ENCODE peak calls at places on chromosome 14, in ten cellular contexts. One of them, this sample, is unnamed.

GRCh38 chr14:68487805-68488590 is 304.9 kb downstream of the ZFP36L1 start:
- DNase-seq in astrocyte: peak; percentile 88
- DNase-seq in aorta: no peak
- DNase-seq in stimulated activated CD4-positive, alpha-beta T cell treated with anti-CD3 and anti-CD28 coated beads, Interleukin-1b, Interleukin-23, amount 100 ng/mL, for 1 hour: no peak
- DNase-seq in ovary: no peak
- DNase-seq in stimulated activated effector memory CD8-positive, alpha-beta T cell treated with anti-CD3 and anti-CD28 coated beads, Interleukin-12 subunit alpha, Interleukin-12 subunit beta, amount 100 ng/mL, for 72 hours: no peak
- DNase-seq in NCI-H1105 treated with DMSO at 0.1 percent for 48 hours: no peak
- DNase-seq in anterior cingulate cortex: no peak
- DNase-seq in SW480: peak; percentile 30
- DNase-seq in uterus: no peak
- DNase-seq in this sample: no peak

GRCh38 chr14:74511966-74512365 is 18.4 kb downstream of the ISCA2 start:
- DNase-seq in aorta: peak; percentile 48
- DNase-seq in uterus: no peak
- DNase-seq in anterior cingulate cortex: no peak
- DNase-seq in stimulated activated CD4-positive, alpha-beta T cell treated with anti-CD3 and anti-CD28 coated beads, Interleukin-1b, Interleukin-23, amount 100 ng/mL, for 1 hour: no peak
- DNase-seq in ovary: no peak
- DNase-seq in NCI-H1105 treated with DMSO at 0.1 percent for 48 hours: no peak
- DNase-seq in astrocyte: no peak
- DNase-seq in SW480: no peak
- DNase-seq in stimulated activated effector memory CD8-positive, alpha-beta T cell treated with anti-CD3 and anti-CD28 coated beads, Interleukin-12 subunit alpha, Interleukin-12 subunit beta, amount 100 ng/mL, for 72 hours: no peak
- DNase-seq in this sample: peak; percentile 62

GRCh38 chr14:88554458-88555286 is at the start of gene PTPN21:
- DNase-seq in SW480: peak; percentile 81
- DNase-seq in stimulated activated effector memory CD8-positive, alpha-beta T cell treated with anti-CD3 and anti-CD28 coated beads, Interleukin-12 subunit alpha, Interleukin-12 subunit beta, amount 100 ng/mL, for 72 hours: no peak
- DNase-seq in uterus: peak; percentile 83
- DNase-seq in ovary: peak; percentile 82
- DNase-seq in aorta: peak; percentile 77
- DNase-seq in anterior cingulate cortex: peak; percentile 47
- DNase-seq in stimulated activated CD4-positive, alpha-beta T cell treated with anti-CD3 and anti-CD28 coated beads, Interleukin-1b, Interleukin-23, amount 100 ng/mL, for 1 hour: no peak
- DNase-seq in astrocyte: peak; percentile 47
- DNase-seq in NCI-H1105 treated with DMSO at 0.1 percent for 48 hours: peak; percentile 18
- DNase-seq in this sample: peak; percentile 64

GRCh38 chr14:88667555-88668273 is 104.9 kb downstream of the ZC3H14 start:
- DNase-seq in anterior cingulate cortex: peak; percentile 28
- DNase-seq in aorta: peak; percentile 50
- DNase-seq in uterus: no peak
- DNase-seq in SW480: peak; percentile 83
- DNase-seq in stimulated activated effector memory CD8-positive, alpha-beta T cell treated with anti-CD3 and anti-CD28 coated beads, Interleukin-12 subunit alpha, Interleukin-12 subunit beta, amount 100 ng/mL, for 72 hours: peak; percentile 32
- DNase-seq in NCI-H1105 treated with DMSO at 0.1 percent for 48 hours: peak; percentile 87
- DNase-seq in astrocyte: peak; percentile 64
- DNase-seq in ovary: peak; percentile 57
- DNase-seq in stimulated activated CD4-positive, alpha-beta T cell treated with anti-CD3 and anti-CD28 coated beads, Interleukin-1b, Interleukin-23, amount 100 ng/mL, for 1 hour: no peak
- DNase-seq in this sample: peak; percentile 37

GRCh38 chr14:97943619-97944018 is 1146.4 kb downstream of the VRK1 start:
- DNase-seq in uterus: no peak
- DNase-seq in aorta: no peak
- DNase-seq in astrocyte: no peak
- DNase-seq in stimulated activated effector memory CD8-positive, alpha-beta T cell treated with anti-CD3 and anti-CD28 coated beads, Interleukin-12 subunit alpha, Interleukin-12 subunit beta, amount 100 ng/mL, for 72 hours: no peak
- DNase-seq in SW480: no peak
- DNase-seq in ovary: no peak
- DNase-seq in NCI-H1105 treated with DMSO at 0.1 percent for 48 hours: no peak
- DNase-seq in stimulated activated CD4-positive, alpha-beta T cell treated with anti-CD3 and anti-CD28 coated beads, Interleukin-1b, Interleukin-23, amount 100 ng/mL, for 1 hour: no peak
- DNase-seq in anterior cingulate cortex: no peak
- DNase-seq in this sample: no peak

GRCh38 chr14:55593698-55594097 is 13.7 kb downstream of the KTN1 start:
- DNase-seq in anterior cingulate cortex: no peak
- DNase-seq in stimulated activated effector memory CD8-positive, alpha-beta T cell treated with anti-CD3 and anti-CD28 coated beads, Interleukin-12 subunit alpha, Interleukin-12 subunit beta, amount 100 ng/mL, for 72 hours: no peak
- DNase-seq in SW480: no peak
- DNase-seq in aorta: no peak
- DNase-seq in stimulated activated CD4-positive, alpha-beta T cell treated with anti-CD3 and anti-CD28 coated beads, Interleukin-1b, Interleukin-23, amount 100 ng/mL, for 1 hour: no peak
- DNase-seq in uterus: no peak
- DNase-seq in astrocyte: no peak
- DNase-seq in ovary: no peak
- DNase-seq in NCI-H1105 treated with DMSO at 0.1 percent for 48 hours: no peak
- DNase-seq in this sample: no peak

GRCh38 chr14:101005447-101005846 is 101.9 kb upstream of the RTL1 start:
- DNase-seq in SW480: no peak
- DNase-seq in NCI-H1105 treated with DMSO at 0.1 percent for 48 hours: no peak
- DNase-seq in ovary: peak; percentile 11
- DNase-seq in uterus: peak; percentile 14
- DNase-seq in stimulated activated effector memory CD8-positive, alpha-beta T cell treated with anti-CD3 and anti-CD28 coated beads, Interleukin-12 subunit alpha, Interleukin-12 subunit beta, amount 100 ng/mL, for 72 hours: no peak
- DNase-seq in stimulated activated CD4-positive, alpha-beta T cell treated with anti-CD3 and anti-CD28 coated beads, Interleukin-1b, Interleukin-23, amount 100 ng/mL, for 1 hour: no peak
- DNase-seq in astrocyte: no peak
- DNase-seq in aorta: peak; percentile 85
- DNase-seq in anterior cingulate cortex: peak; percentile 19
- DNase-seq in this sample: peak; percentile 76

GRCh38 chr14:101518611-101519048 is 42.7 kb upstream of the DIO3 start:
- DNase-seq in SW480: no peak
- DNase-seq in astrocyte: no peak
- DNase-seq in NCI-H1105 treated with DMSO at 0.1 percent for 48 hours: no peak
- DNase-seq in stimulated activated CD4-positive, alpha-beta T cell treated with anti-CD3 and anti-CD28 coated beads, Interleukin-1b, Interleukin-23, amount 100 ng/mL, for 1 hour: no peak
- DNase-seq in anterior cingulate cortex: no peak
- DNase-seq in stimulated activated effector memory CD8-positive, alpha-beta T cell treated with anti-CD3 and anti-CD28 coated beads, Interleukin-12 subunit alpha, Interleukin-12 subunit beta, amount 100 ng/mL, for 72 hours: no peak
- DNase-seq in uterus: peak; percentile 57
- DNase-seq in aorta: no peak
- DNase-seq in ovary: no peak
- DNase-seq in this sample: peak; percentile 93

GRCh38 chr14:67514650-67515385 is 18.3 kb upstream of the PLEKHH1 start:
- DNase-seq in astrocyte: peak; percentile 24
- DNase-seq in stimulated activated CD4-positive, alpha-beta T cell treated with anti-CD3 and anti-CD28 coated beads, Interleukin-1b, Interleukin-23, amount 100 ng/mL, for 1 hour: no peak
- DNase-seq in uterus: peak; percentile 43
- DNase-seq in stimulated activated effector memory CD8-positive, alpha-beta T cell treated with anti-CD3 and anti-CD28 coated beads, Interleukin-12 subunit alpha, Interleukin-12 subunit beta, amount 100 ng/mL, for 72 hours: peak; percentile 16
- DNase-seq in aorta: peak; percentile 69
- DNase-seq in anterior cingulate cortex: peak; percentile 61
- DNase-seq in SW480: peak; percentile 55
- DNase-seq in NCI-H1105 treated with DMSO at 0.1 percent for 48 hours: peak; percentile 46
- DNase-seq in ovary: peak; percentile 31
- DNase-seq in this sample: peak; percentile 28

GRCh38 chr14:92439551-92440344 is 73.8 kb upstream of the RIN3 start:
- DNase-seq in stimulated activated effector memory CD8-positive, alpha-beta T cell treated with anti-CD3 and anti-CD28 coated beads, Interleukin-12 subunit alpha, Interleukin-12 subunit beta, amount 100 ng/mL, for 72 hours: no peak
- DNase-seq in NCI-H1105 treated with DMSO at 0.1 percent for 48 hours: peak; percentile 88
- DNase-seq in aorta: no peak
- DNase-seq in uterus: no peak
- DNase-seq in anterior cingulate cortex: no peak
- DNase-seq in ovary: no peak
- DNase-seq in stimulated activated CD4-positive, alpha-beta T cell treated with anti-CD3 and anti-CD28 coated beads, Interleukin-1b, Interleukin-23, amount 100 ng/mL, for 1 hour: no peak
- DNase-seq in astrocyte: no peak
- DNase-seq in SW480: no peak
- DNase-seq in this sample: no peak

GRCh38 chr14:69059658-69060648 is 80.9 kb upstream of the ACTN1 start:
- DNase-seq in uterus: peak; percentile 50
- DNase-seq in stimulated activated CD4-positive, alpha-beta T cell treated with anti-CD3 and anti-CD28 coated beads, Interleukin-1b, Interleukin-23, amount 100 ng/mL, for 1 hour: no peak
- DNase-seq in NCI-H1105 treated with DMSO at 0.1 percent for 48 hours: no peak
- DNase-seq in ovary: no peak
- DNase-seq in SW480: no peak
- DNase-seq in stimulated activated effector memory CD8-positive, alpha-beta T cell treated with anti-CD3 and anti-CD28 coated beads, Interleukin-12 subunit alpha, Interleukin-12 subunit beta, amount 100 ng/mL, for 72 hours: no peak
- DNase-seq in anterior cingulate cortex: no peak
- DNase-seq in aorta: peak; percentile 78
- DNase-seq in astrocyte: peak; percentile 98
- DNase-seq in this sample: peak; percentile 74

GRCh38 chr14:52918486-52918885 is 32.4 kb downstream of the FERMT2 start:
- DNase-seq in NCI-H1105 treated with DMSO at 0.1 percent for 48 hours: no peak
- DNase-seq in uterus: no peak
- DNase-seq in anterior cingulate cortex: no peak
- DNase-seq in stimulated activated effector memory CD8-positive, alpha-beta T cell treated with anti-CD3 and anti-CD28 coated beads, Interleukin-12 subunit alpha, Interleukin-12 subunit beta, amount 100 ng/mL, for 72 hours: no peak
- DNase-seq in ovary: no peak
- DNase-seq in astrocyte: peak; percentile 56
- DNase-seq in aorta: no peak
- DNase-seq in stimulated activated CD4-positive, alpha-beta T cell treated with anti-CD3 and anti-CD28 coated beads, Interleukin-1b, Interleukin-23, amount 100 ng/mL, for 1 hour: no peak
- DNase-seq in SW480: no peak
- DNase-seq in this sample: no peak

GRCh38 chr14:59490756-59491155 is 6.4 kb downstream of the JKAMP start:
- DNase-seq in stimulated activated CD4-positive, alpha-beta T cell treated with anti-CD3 and anti-CD28 coated beads, Interleukin-1b, Interleukin-23, amount 100 ng/mL, for 1 hour: no peak
- DNase-seq in ovary: no peak
- DNase-seq in anterior cingulate cortex: no peak
- DNase-seq in stimulated activated effector memory CD8-positive, alpha-beta T cell treated with anti-CD3 and anti-CD28 coated beads, Interleukin-12 subunit alpha, Interleukin-12 subunit beta, amount 100 ng/mL, for 72 hours: no peak
- DNase-seq in astrocyte: peak; percentile 14
- DNase-seq in aorta: no peak
- DNase-seq in SW480: no peak
- DNase-seq in NCI-H1105 treated with DMSO at 0.1 percent for 48 hours: no peak
- DNase-seq in uterus: no peak
- DNase-seq in this sample: no peak

GRCh38 chr14:98889107-98889835 is 382.7 kb downstream of the BCL11B start:
- DNase-seq in NCI-H1105 treated with DMSO at 0.1 percent for 48 hours: no peak
- DNase-seq in stimulated activated effector memory CD8-positive, alpha-beta T cell treated with anti-CD3 and anti-CD28 coated beads, Interleukin-12 subunit alpha, Interleukin-12 subunit beta, amount 100 ng/mL, for 72 hours: no peak
- DNase-seq in uterus: no peak
- DNase-seq in SW480: no peak
- DNase-seq in aorta: no peak
- DNase-seq in astrocyte: no peak
- DNase-seq in ovary: no peak
- DNase-seq in stimulated activated CD4-positive, alpha-beta T cell treated with anti-CD3 and anti-CD28 coated beads, Interleukin-1b, Interleukin-23, amount 100 ng/mL, for 1 hour: no peak
- DNase-seq in anterior cingulate cortex: no peak
- DNase-seq in this sample: no peak

GRCh38 chr14:56338674-56339073 is 220.5 kb downstream of the PELI2 start:
- DNase-seq in stimulated activated effector memory CD8-positive, alpha-beta T cell treated with anti-CD3 and anti-CD28 coated beads, Interleukin-12 subunit alpha, Interleukin-12 subunit beta, amount 100 ng/mL, for 72 hours: no peak
- DNase-seq in astrocyte: no peak
- DNase-seq in SW480: no peak
- DNase-seq in anterior cingulate cortex: no peak
- DNase-seq in ovary: no peak
- DNase-seq in uterus: no peak
- DNase-seq in aorta: no peak
- DNase-seq in NCI-H1105 treated with DMSO at 0.1 percent for 48 hours: no peak
- DNase-seq in stimulated activated CD4-positive, alpha-beta T cell treated with anti-CD3 and anti-CD28 coated beads, Interleukin-1b, Interleukin-23, amount 100 ng/mL, for 1 hour: no peak
- DNase-seq in this sample: no peak

GRCh38 chr14:104844306-104845032 is 20.6 kb upstream of the CEP170B start:
- DNase-seq in astrocyte: no peak
- DNase-seq in NCI-H1105 treated with DMSO at 0.1 percent for 48 hours: no peak
- DNase-seq in uterus: no peak
- DNase-seq in ovary: no peak
- DNase-seq in stimulated activated effector memory CD8-positive, alpha-beta T cell treated with anti-CD3 and anti-CD28 coated beads, Interleukin-12 subunit alpha, Interleukin-12 subunit beta, amount 100 ng/mL, for 72 hours: no peak
- DNase-seq in aorta: no peak
- DNase-seq in stimulated activated CD4-positive, alpha-beta T cell treated with anti-CD3 and anti-CD28 coated beads, Interleukin-1b, Interleukin-23, amount 100 ng/mL, for 1 hour: no peak
- DNase-seq in anterior cingulate cortex: no peak
- DNase-seq in SW480: no peak
- DNase-seq in this sample: no peak

GRCh38 chr14:90970167-90970600 is 90.3 kb downstream of the RPS6KA5 start:
- DNase-seq in SW480: peak; percentile 90
- DNase-seq in stimulated activated CD4-positive, alpha-beta T cell treated with anti-CD3 and anti-CD28 coated beads, Interleukin-1b, Interleukin-23, amount 100 ng/mL, for 1 hour: no peak
- DNase-seq in ovary: no peak
- DNase-seq in stimulated activated effector memory CD8-positive, alpha-beta T cell treated with anti-CD3 and anti-CD28 coated beads, Interleukin-12 subunit alpha, Interleukin-12 subunit beta, amount 100 ng/mL, for 72 hours: no peak
- DNase-seq in astrocyte: peak; percentile 74
- DNase-seq in NCI-H1105 treated with DMSO at 0.1 percent for 48 hours: no peak
- DNase-seq in anterior cingulate cortex: no peak
- DNase-seq in uterus: no peak
- DNase-seq in aorta: no peak
- DNase-seq in this sample: no peak

GRCh38 chr14:88079624-88080023 is 74.7 kb downstream of the GPR65 start:
- DNase-seq in SW480: no peak
- DNase-seq in NCI-H1105 treated with DMSO at 0.1 percent for 48 hours: peak; percentile 52
- DNase-seq in uterus: no peak
- DNase-seq in anterior cingulate cortex: no peak
- DNase-seq in stimulated activated CD4-positive, alpha-beta T cell treated with anti-CD3 and anti-CD28 coated beads, Interleukin-1b, Interleukin-23, amount 100 ng/mL, for 1 hour: no peak
- DNase-seq in aorta: no peak
- DNase-seq in stimulated activated effector memory CD8-positive, alpha-beta T cell treated with anti-CD3 and anti-CD28 coated beads, Interleukin-12 subunit alpha, Interleukin-12 subunit beta, amount 100 ng/mL, for 72 hours: no peak
- DNase-seq in astrocyte: no peak
- DNase-seq in ovary: no peak
- DNase-seq in this sample: no peak

GRCh38 chr14:100868621-100869370 is 34.7 kb downstream of the RTL1 start:
- DNase-seq in anterior cingulate cortex: no peak
- DNase-seq in astrocyte: no peak
- DNase-seq in uterus: no peak
- DNase-seq in stimulated activated effector memory CD8-positive, alpha-beta T cell treated with anti-CD3 and anti-CD28 coated beads, Interleukin-12 subunit alpha, Interleukin-12 subunit beta, amount 100 ng/mL, for 72 hours: no peak
- DNase-seq in stimulated activated CD4-positive, alpha-beta T cell treated with anti-CD3 and anti-CD28 coated beads, Interleukin-1b, Interleukin-23, amount 100 ng/mL, for 1 hour: no peak
- DNase-seq in aorta: peak; percentile 17
- DNase-seq in NCI-H1105 treated with DMSO at 0.1 percent for 48 hours: no peak
- DNase-seq in SW480: no peak
- DNase-seq in ovary: no peak
- DNase-seq in this sample: peak; percentile 48

GRCh38 chr14:55780156-55780946 is 200.3 kb downstream of the KTN1 start:
- DNase-seq in stimulated activated CD4-positive, alpha-beta T cell treated with anti-CD3 and anti-CD28 coated beads, Interleukin-1b, Interleukin-23, amount 100 ng/mL, for 1 hour: no peak
- DNase-seq in anterior cingulate cortex: no peak
- DNase-seq in astrocyte: peak; percentile 79
- DNase-seq in aorta: peak; percentile 62
- DNase-seq in NCI-H1105 treated with DMSO at 0.1 percent for 48 hours: no peak
- DNase-seq in uterus: no peak
- DNase-seq in SW480: peak; percentile 10
- DNase-seq in stimulated activated effector memory CD8-positive, alpha-beta T cell treated with anti-CD3 and anti-CD28 coated beads, Interleukin-12 subunit alpha, Interleukin-12 subunit beta, amount 100 ng/mL, for 72 hours: no peak
- DNase-seq in ovary: peak; percentile 30
- DNase-seq in this sample: peak; percentile 80

GRCh38 chr14:95889236-95889979 is 12.8 kb downstream of the TUNAR start:
- DNase-seq in anterior cingulate cortex: no peak
- DNase-seq in stimulated activated effector memory CD8-positive, alpha-beta T cell treated with anti-CD3 and anti-CD28 coated beads, Interleukin-12 subunit alpha, Interleukin-12 subunit beta, amount 100 ng/mL, for 72 hours: no peak
- DNase-seq in uterus: no peak
- DNase-seq in stimulated activated CD4-positive, alpha-beta T cell treated with anti-CD3 and anti-CD28 coated beads, Interleukin-1b, Interleukin-23, amount 100 ng/mL, for 1 hour: no peak
- DNase-seq in aorta: no peak
- DNase-seq in astrocyte: no peak
- DNase-seq in NCI-H1105 treated with DMSO at 0.1 percent for 48 hours: no peak
- DNase-seq in ovary: no peak
- DNase-seq in SW480: no peak
- DNase-seq in this sample: no peak

GRCh38 chr14:92513966-92514843 is 624 bp downstream of the RIN3 start:
- DNase-seq in anterior cingulate cortex: no peak
- DNase-seq in astrocyte: peak; percentile 28
- DNase-seq in uterus: peak; percentile 31
- DNase-seq in SW480: no peak
- DNase-seq in stimulated activated effector memory CD8-positive, alpha-beta T cell treated with anti-CD3 and anti-CD28 coated beads, Interleukin-12 subunit alpha, Interleukin-12 subunit beta, amount 100 ng/mL, for 72 hours: peak; percentile 26
- DNase-seq in stimulated activated CD4-positive, alpha-beta T cell treated with anti-CD3 and anti-CD28 coated beads, Interleukin-1b, Interleukin-23, amount 100 ng/mL, for 1 hour: no peak
- DNase-seq in NCI-H1105 treated with DMSO at 0.1 percent for 48 hours: no peak
- DNase-seq in ovary: peak; percentile 31
- DNase-seq in aorta: peak; percentile 64
- DNase-seq in this sample: no peak

GRCh38 chr14:34190746-34191145 is 239.9 kb upstream of the EGLN3 start:
- DNase-seq in aorta: no peak
- DNase-seq in NCI-H1105 treated with DMSO at 0.1 percent for 48 hours: no peak
- DNase-seq in stimulated activated CD4-positive, alpha-beta T cell treated with anti-CD3 and anti-CD28 coated beads, Interleukin-1b, Interleukin-23, amount 100 ng/mL, for 1 hour: no peak
- DNase-seq in ovary: no peak
- DNase-seq in stimulated activated effector memory CD8-positive, alpha-beta T cell treated with anti-CD3 and anti-CD28 coated beads, Interleukin-12 subunit alpha, Interleukin-12 subunit beta, amount 100 ng/mL, for 72 hours: no peak
- DNase-seq in anterior cingulate cortex: no peak
- DNase-seq in SW480: no peak
- DNase-seq in astrocyte: no peak
- DNase-seq in uterus: no peak
- DNase-seq in this sample: no peak

GRCh38 chr14:46574236-46574970 is 77.2 kb downstream of the RPL10L start:
- DNase-seq in SW480: no peak
- DNase-seq in anterior cingulate cortex: no peak
- DNase-seq in stimulated activated CD4-positive, alpha-beta T cell treated with anti-CD3 and anti-CD28 coated beads, Interleukin-1b, Interleukin-23, amount 100 ng/mL, for 1 hour: no peak
- DNase-seq in astrocyte: peak; percentile 69
- DNase-seq in aorta: no peak
- DNase-seq in uterus: no peak
- DNase-seq in NCI-H1105 treated with DMSO at 0.1 percent for 48 hours: no peak
- DNase-seq in ovary: no peak
- DNase-seq in stimulated activated effector memory CD8-positive, alpha-beta T cell treated with anti-CD3 and anti-CD28 coated beads, Interleukin-12 subunit alpha, Interleukin-12 subunit beta, amount 100 ng/mL, for 72 hours: no peak
- DNase-seq in this sample: no peak

GRCh38 chr14:101133068-101133467 is 229.5 kb upstream of the RTL1 start:
- DNase-seq in SW480: no peak
- DNase-seq in aorta: no peak
- DNase-seq in ovary: no peak
- DNase-seq in NCI-H1105 treated with DMSO at 0.1 percent for 48 hours: no peak
- DNase-seq in anterior cingulate cortex: no peak
- DNase-seq in stimulated activated CD4-positive, alpha-beta T cell treated with anti-CD3 and anti-CD28 coated beads, Interleukin-1b, Interleukin-23, amount 100 ng/mL, for 1 hour: no peak
- DNase-seq in uterus: no peak
- DNase-seq in astrocyte: no peak
- DNase-seq in stimulated activated effector memory CD8-positive, alpha-beta T cell treated with anti-CD3 and anti-CD28 coated beads, Interleukin-12 subunit alpha, Interleukin-12 subunit beta, amount 100 ng/mL, for 72 hours: no peak
- DNase-seq in this sample: no peak

GRCh38 chr14:48890333-48890732 is 695.8 kb downstream of the RPS29 start:
- DNase-seq in anterior cingulate cortex: no peak
- DNase-seq in stimulated activated effector memory CD8-positive, alpha-beta T cell treated with anti-CD3 and anti-CD28 coated beads, Interleukin-12 subunit alpha, Interleukin-12 subunit beta, amount 100 ng/mL, for 72 hours: no peak
- DNase-seq in NCI-H1105 treated with DMSO at 0.1 percent for 48 hours: no peak
- DNase-seq in astrocyte: no peak
- DNase-seq in stimulated activated CD4-positive, alpha-beta T cell treated with anti-CD3 and anti-CD28 coated beads, Interleukin-1b, Interleukin-23, amount 100 ng/mL, for 1 hour: no peak
- DNase-seq in uterus: no peak
- DNase-seq in SW480: no peak
- DNase-seq in ovary: no peak
- DNase-seq in aorta: no peak
- DNase-seq in this sample: no peak

GRCh38 chr14:91119556-91120311 is 5.9 kb downstream of the DGLUCY start:
- DNase-seq in ovary: no peak
- DNase-seq in SW480: peak; percentile 56
- DNase-seq in anterior cingulate cortex: no peak
- DNase-seq in astrocyte: peak; percentile 73
- DNase-seq in stimulated activated effector memory CD8-positive, alpha-beta T cell treated with anti-CD3 and anti-CD28 coated beads, Interleukin-12 subunit alpha, Interleukin-12 subunit beta, amount 100 ng/mL, for 72 hours: no peak
- DNase-seq in uterus: no peak
- DNase-seq in stimulated activated CD4-positive, alpha-beta T cell treated with anti-CD3 and anti-CD28 coated beads, Interleukin-1b, Interleukin-23, amount 100 ng/mL, for 1 hour: no peak
- DNase-seq in NCI-H1105 treated with DMSO at 0.1 percent for 48 hours: no peak
- DNase-seq in aorta: no peak
- DNase-seq in this sample: peak; percentile 34

GRCh38 chr14:31286456-31287293 is 79.1 kb upstream of the HECTD1 start:
- DNase-seq in ovary: no peak
- DNase-seq in stimulated activated CD4-positive, alpha-beta T cell treated with anti-CD3 and anti-CD28 coated beads, Interleukin-1b, Interleukin-23, amount 100 ng/mL, for 1 hour: no peak
- DNase-seq in uterus: no peak
- DNase-seq in anterior cingulate cortex: no peak
- DNase-seq in aorta: no peak
- DNase-seq in stimulated activated effector memory CD8-positive, alpha-beta T cell treated with anti-CD3 and anti-CD28 coated beads, Interleukin-12 subunit alpha, Interleukin-12 subunit beta, amount 100 ng/mL, for 72 hours: no peak
- DNase-seq in astrocyte: no peak
- DNase-seq in NCI-H1105 treated with DMSO at 0.1 percent for 48 hours: no peak
- DNase-seq in SW480: peak; percentile 14
- DNase-seq in this sample: no peak

This sample was measured in tibial artery.